ENCODE peak calls at places on chromosome 1, in six cellular contexts. One of them, this sample, is unnamed.

GRCh38 chr1:54927475-54928240 is 40.7 kb upstream of the DHCR24 start:
- DNase-seq in trophoblast cell: no peak
- DNase-seq in H9: no peak
- DNase-seq in H1: no peak
- DNase-seq in IMR-90: peak; percentile 63
- DNase-seq in mesenchymal stem cell: peak; percentile 59
- DNase-seq in this sample: no peak

GRCh38 chr1:218717611-218718010 is 372.5 kb downstream of the TGFB2 start:
- DNase-seq in H9: no peak
- DNase-seq in trophoblast cell: no peak
- DNase-seq in mesenchymal stem cell: no peak
- DNase-seq in H1: no peak
- DNase-seq in IMR-90: peak; percentile 81
- DNase-seq in this sample: no peak

GRCh38 chr1:23216771-23217420 is 406 bp downstream of the HTR1D start:
- DNase-seq in IMR-90: no peak
- DNase-seq in H1: no peak
- DNase-seq in trophoblast cell: no peak
- DNase-seq in mesenchymal stem cell: no peak
- DNase-seq in H9: peak; percentile 64
- DNase-seq in this sample: peak; percentile 58

GRCh38 chr1:206658264-206658980 is 23.1 kb downstream of the DYRK3 start:
- DNase-seq in H9: peak; percentile 87
- DNase-seq in mesenchymal stem cell: peak; percentile 46
- DNase-seq in H1: no peak
- DNase-seq in trophoblast cell: peak; percentile 44
- DNase-seq in IMR-90: no peak
- DNase-seq in this sample: no peak

GRCh38 chr1:8815582-8816285 is 1.7 kb downstream of the RERE start:
- DNase-seq in mesenchymal stem cell: peak; percentile 70
- DNase-seq in H1: no peak
- DNase-seq in trophoblast cell: no peak
- DNase-seq in IMR-90: no peak
- DNase-seq in H9: no peak
- DNase-seq in this sample: peak; percentile 27

GRCh38 chr1:231442735-231443134 is 20.6 kb upstream of the EGLN1 start:
- DNase-seq in IMR-90: no peak
- DNase-seq in mesenchymal stem cell: peak; percentile 13
- DNase-seq in trophoblast cell: no peak
- DNase-seq in H9: no peak
- DNase-seq in H1: no peak
- DNase-seq in this sample: no peak

GRCh38 chr1:234326493-234327366 is 46.5 kb upstream of the COA6 start:
- DNase-seq in H9: peak; percentile 81
- DNase-seq in mesenchymal stem cell: peak; percentile 55
- DNase-seq in H1: peak; percentile 41
- DNase-seq in trophoblast cell: peak; percentile 86
- DNase-seq in IMR-90: peak; percentile 43
- DNase-seq in this sample: peak; percentile 56

GRCh38 chr1:2567083-2567679 is 11.0 kb downstream of the TNFRSF14 start:
- DNase-seq in IMR-90: no peak
- DNase-seq in trophoblast cell: no peak
- DNase-seq in H9: no peak
- DNase-seq in H1: no peak
- DNase-seq in mesenchymal stem cell: no peak
- DNase-seq in this sample: no peak

GRCh38 chr1:26287033-26287711 is 7.3 kb downstream of the SH3BGRL3 start:
- DNase-seq in IMR-90: peak; percentile 21
- DNase-seq in mesenchymal stem cell: peak; percentile 21
- DNase-seq in H9: peak; percentile 24
- DNase-seq in H1: no peak
- DNase-seq in trophoblast cell: no peak
- DNase-seq in this sample: no peak

GRCh38 chr1:228163776-228164534 is 1.6 kb upstream of the IBA57 start:
- DNase-seq in trophoblast cell: no peak
- DNase-seq in IMR-90: no peak
- DNase-seq in mesenchymal stem cell: no peak
- DNase-seq in H1: no peak
- DNase-seq in H9: no peak
- DNase-seq in this sample: no peak

GRCh38 chr1:172112573-172112972 is 271.3 kb downstream of the DNM3 start:
- DNase-seq in H9: no peak
- DNase-seq in H1: no peak
- DNase-seq in trophoblast cell: no peak
- DNase-seq in mesenchymal stem cell: no peak
- DNase-seq in IMR-90: peak; percentile 47
- DNase-seq in this sample: no peak

GRCh38 chr1:182257369-182258063 is 134.1 kb downstream of the GLUL start:
- DNase-seq in H1: no peak
- DNase-seq in IMR-90: no peak
- DNase-seq in H9: no peak
- DNase-seq in trophoblast cell: no peak
- DNase-seq in mesenchymal stem cell: no peak
- DNase-seq in this sample: no peak

GRCh38 chr1:178739285-178740045 is 14.4 kb downstream of the RALGPS2 start:
- DNase-seq in IMR-90: peak; percentile 81
- DNase-seq in H9: no peak
- DNase-seq in trophoblast cell: no peak
- DNase-seq in mesenchymal stem cell: peak; percentile 32
- DNase-seq in H1: no peak
- DNase-seq in this sample: no peak
- H4K91ac ChIP-seq in IMR-90: no peak overlapping the region
- H4K91ac ChIP-seq in H9: no peak overlapping the region
- H4K91ac ChIP-seq in trophoblast cell: no peak overlapping the region
- H4K91ac ChIP-seq in mesenchymal stem cell: no peak overlapping the region
- H4K91ac ChIP-seq in H1: no peak overlapping the region
- H4K91ac ChIP-seq in this sample: no peak overlapping the region

GRCh38 chr1:181075727-181076350 is 12.7 kb upstream of the IER5 start:
- DNase-seq in trophoblast cell: no peak
- DNase-seq in H1: no peak
- DNase-seq in IMR-90: no peak
- DNase-seq in H9: no peak
- DNase-seq in mesenchymal stem cell: no peak
- DNase-seq in this sample: no peak

GRCh38 chr1:181079920-181080319 is 8.6 kb upstream of the IER5 start:
- DNase-seq in H1: no peak
- DNase-seq in trophoblast cell: no peak
- DNase-seq in IMR-90: no peak
- DNase-seq in H9: no peak
- DNase-seq in mesenchymal stem cell: no peak
- DNase-seq in this sample: no peak

GRCh38 chr1:181079382-181079781 is 9.1 kb upstream of the IER5 start:
- DNase-seq in mesenchymal stem cell: no peak
- DNase-seq in trophoblast cell: no peak
- DNase-seq in IMR-90: peak; percentile 74
- DNase-seq in H1: no peak
- DNase-seq in H9: no peak
- DNase-seq in this sample: no peak

GRCh38 chr1:181076852-181077251 is 11.6 kb upstream of the IER5 start:
- DNase-seq in H9: no peak
- DNase-seq in trophoblast cell: peak; percentile 72
- DNase-seq in H1: no peak
- DNase-seq in mesenchymal stem cell: no peak
- DNase-seq in IMR-90: no peak
- DNase-seq in this sample: no peak

DNA sequence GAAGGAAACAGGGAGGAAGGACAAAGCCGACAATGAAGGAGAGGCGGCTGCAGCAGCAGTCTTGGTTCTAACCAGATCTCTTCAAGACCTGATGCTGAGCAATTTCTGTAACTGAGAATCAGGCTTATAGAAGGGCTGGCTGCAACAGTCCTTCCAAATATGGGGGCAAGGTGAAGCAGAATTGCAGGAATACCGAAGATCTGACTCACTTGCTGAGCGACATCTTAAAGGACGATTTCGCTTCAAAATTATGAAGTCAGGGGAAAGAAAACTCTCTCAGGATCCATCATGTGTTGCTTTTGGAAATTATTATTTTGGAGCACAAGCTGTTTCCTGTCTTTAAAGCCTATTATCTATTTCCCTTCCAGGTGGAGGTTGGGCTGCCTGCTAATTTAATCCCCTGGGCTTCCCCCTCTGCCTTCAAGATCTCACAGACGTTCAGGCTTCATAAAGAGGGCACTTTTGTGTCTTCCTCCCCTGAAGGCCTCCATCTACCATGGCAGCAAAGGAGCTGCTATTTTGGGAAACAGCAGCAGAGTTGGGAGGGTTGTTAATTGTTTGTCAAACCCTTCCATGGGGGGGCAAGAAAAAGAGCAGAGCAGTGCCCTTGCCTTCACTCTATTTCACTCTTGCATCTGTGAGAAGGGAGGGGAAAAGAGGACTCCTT is 10.8 kb upstream of the IER5 start:
- DNase-seq in H1: no peak
- DNase-seq in mesenchymal stem cell: no peak
- DNase-seq in trophoblast cell: peak; percentile 80
- DNase-seq in IMR-90: peak; percentile 61
- DNase-seq in H9: no peak
- DNase-seq in this sample: no peak
- H3K9ac ChIP-seq in H1: no peak overlapping the region
- H3K9ac ChIP-seq in mesenchymal stem cell: peak overlapping the region; percentile 79
- H3K9ac ChIP-seq in trophoblast cell: peak overlapping the region; percentile 4
- H3K9ac ChIP-seq in IMR-90: peak overlapping the region; percentile 31
- H3K9ac ChIP-seq in H9: no peak overlapping the region
- H3K9ac ChIP-seq in this sample: no peak overlapping the region

GRCh38 chr1:29809446-29810120 is 573.3 kb downstream of the PTPRU start:
- DNase-seq in H9: peak; percentile 22
- DNase-seq in H1: no peak
- DNase-seq in trophoblast cell: no peak
- DNase-seq in mesenchymal stem cell: no peak
- DNase-seq in IMR-90: no peak
- DNase-seq in this sample: no peak
- H4K91ac ChIP-seq in H9: no peak overlapping the region
- H4K91ac ChIP-seq in H1: no peak overlapping the region
- H4K91ac ChIP-seq in trophoblast cell: no peak overlapping the region
- H4K91ac ChIP-seq in mesenchymal stem cell: no peak overlapping the region
- H4K91ac ChIP-seq in IMR-90: no peak overlapping the region
- H4K91ac ChIP-seq in this sample: no peak overlapping the region

GRCh38 chr1:177811461-177811860 is 158.4 kb downstream of the SEC16B start:
- DNase-seq in mesenchymal stem cell: no peak
- DNase-seq in IMR-90: no peak
- DNase-seq in H9: no peak
- DNase-seq in H1: no peak
- DNase-seq in trophoblast cell: no peak
- DNase-seq in this sample: no peak
- H3K9ac ChIP-seq in mesenchymal stem cell: no peak overlapping the region
- H3K9ac ChIP-seq in IMR-90: no peak overlapping the region
- H3K9ac ChIP-seq in H9: no peak overlapping the region
- H3K9ac ChIP-seq in H1: no peak overlapping the region
- H3K9ac ChIP-seq in trophoblast cell: no peak overlapping the region
- H3K9ac ChIP-seq in this sample: no peak overlapping the region

DNA sequence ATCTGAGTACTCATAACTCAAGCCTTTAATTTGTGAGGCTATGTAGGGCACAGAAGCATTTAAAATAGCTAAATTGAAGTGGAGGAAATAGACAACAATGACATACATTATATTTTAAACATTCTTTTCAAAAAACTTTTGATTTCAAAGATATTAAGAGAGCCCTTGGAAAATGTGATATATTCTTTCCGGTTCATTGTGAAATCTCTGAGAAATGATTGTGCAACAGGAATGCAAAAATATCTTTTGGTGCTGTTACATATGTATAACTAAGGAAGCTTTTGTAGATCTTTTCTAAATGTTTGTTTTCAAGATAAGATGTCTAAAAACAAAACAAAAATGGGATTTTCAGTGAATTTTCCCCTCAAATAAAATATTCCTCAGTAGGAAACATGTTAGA is 185.2 kb downstream of the LEPR start:
- DNase-seq in trophoblast cell: peak; percentile 75
- DNase-seq in H1: no peak
- DNase-seq in IMR-90: peak; percentile 3
- DNase-seq in H9: no peak
- DNase-seq in mesenchymal stem cell: peak; percentile 12
- DNase-seq in this sample: no peak
- H4K91ac ChIP-seq in trophoblast cell: no peak overlapping the region
- H4K91ac ChIP-seq in H1: no peak overlapping the region
- H4K91ac ChIP-seq in IMR-90: no peak overlapping the region
- H4K91ac ChIP-seq in H9: no peak overlapping the region
- H4K91ac ChIP-seq in mesenchymal stem cell: no peak overlapping the region
- H4K91ac ChIP-seq in this sample: no peak overlapping the region

GRCh38 chr1:60103186-60103585 is 29.6 kb upstream of the C1orf87 start:
- DNase-seq in trophoblast cell: no peak
- DNase-seq in H9: no peak
- DNase-seq in IMR-90: no peak
- DNase-seq in mesenchymal stem cell: peak; percentile 10
- DNase-seq in H1: no peak
- DNase-seq in this sample: no peak
- H3K9ac ChIP-seq in trophoblast cell: no peak overlapping the region
- H3K9ac ChIP-seq in H9: no peak overlapping the region
- H3K9ac ChIP-seq in IMR-90: no peak overlapping the region
- H3K9ac ChIP-seq in mesenchymal stem cell: no peak overlapping the region
- H3K9ac ChIP-seq in H1: no peak overlapping the region
- H3K9ac ChIP-seq in this sample: no peak overlapping the region

This sample was measured in neuronal stem cell.